ENCODE peak calls at places on chromosomes 4 and X, in five cellular contexts. V, F, Z, M and T are unnamed samples.

GRCh38 chr4:100742045-100742444 is 224.2 kb upstream of the EMCN start:
- DNase-seq in M (no peak), F (no peak), V (peak), Z (no peak), T (no peak)

GRCh38 chrX:137565921-137566745 is at the start of gene ZIC3:
- DNase-seq in F (no peak), Z (peak), V (no peak), M (peak), T (peak)

GRCh38 chr4:9762823-9763475 is 18.5 kb upstream of the DRD5 start:
- DNase-seq in Z (peak), M (peak), F (no peak), V (peak), T (peak)

GRCh38 chr4:68572653-68573052 is 3.5 kb downstream of the UGT2B17 start:
- DNase-seq in F (no peak), M (peak), V (no peak), Z (no peak), T (no peak)

GRCh38 chr4:26871611-26872010 is 11.0 kb downstream of the STIM2 start:
- DNase-seq in M (no peak), Z (no peak), F (no peak), V (no peak), T (no peak)

GRCh38 chrX:53287493-53288138 is 6.2 kb upstream of the IQSEC2 start:
- DNase-seq in M (peak), F (peak), Z (peak), V (no peak), T (peak)

GRCh38 chr4:89056953-89057398 is at the start of gene FAM13A:
- DNase-seq in M (peak), Z (peak), F (peak), V (peak), T (peak)

GRCh38 chr4:89152972-89153371 is 41.6 kb downstream of the TIGD2 start:
- DNase-seq in V (no peak), M (no peak), F (no peak), Z (no peak), T (no peak)

GRCh38 chr4:183517781-183518180 is 12.9 kb downstream of the ING2 start:
- DNase-seq in Z (no peak), F (no peak), M (no peak), V (no peak), T (no peak)

GRCh38 chr4:159101983-159102622 is 776 bp upstream of the RAPGEF2 start:
- DNase-seq in V (no peak), Z (peak), M (no peak), F (no peak), T (no peak)

GRCh38 chr4:48268956-48269860 is at the start of gene TEC:
- DNase-seq in M (peak), Z (no peak), V (peak), F (peak), T (peak)

GRCh38 chrX:121238093-121238492 is 190.7 kb downstream of the GLUD2 start:
- DNase-seq in M (no peak), Z (no peak), V (no peak), F (no peak), T (no peak)

GRCh38 chrX:42565739-42566138 is 212.2 kb downstream of the PPP1R2C start:
- DNase-seq in V (no peak), M (no peak), F (no peak), Z (no peak), T (no peak)

GRCh38 chrX:102720237-102721168 is at the start of gene GPRASP3:
- DNase-seq in V (peak), M (peak), F (peak), Z (peak), T (peak)

GRCh38 chr4:189533603-189534002 is 407.1 kb upstream of the FRG1 start:
- DNase-seq in F (no peak), Z (no peak), M (no peak), V (no peak), T (no peak)

GRCh38 chr4:151438154-151438553 is 29.2 kb downstream of the FHIP1A start:
- DNase-seq in Z (no peak), F (no peak), M (no peak), V (no peak), T (no peak)

GRCh38 chrX:104564921-104565703 is 887 bp upstream of the IL1RAPL2 start:
- DNase-seq in M (no peak), V (no peak), F (no peak), Z (no peak), T (no peak)

GRCh38 chr4:18859468-18859867 is 837.9 kb upstream of the LCORL start:
- DNase-seq in M (no peak), Z (no peak), V (no peak), F (no peak), T (no peak)

GRCh38 chrX:131394384-131394783 is 105.3 kb upstream of the IGSF1 start:
- DNase-seq in Z (no peak), F (no peak), M (no peak), V (no peak), T (no peak)

GRCh38 chr4:107654694-107655093 is 65.3 kb downstream of the PAPSS1 start:
- DNase-seq in Z (no peak), V (no peak), M (no peak), F (no peak), T (no peak)

GRCh38 chrX:24332868-24333267 is 19.0 kb upstream of the SUPT20HL2 start:
- DNase-seq in F (no peak), Z (no peak), V (no peak), M (no peak), T (no peak)

GRCh38 chr4:82256718-82257117 is 117.1 kb downstream of the HNRNPD start:
- DNase-seq in M (no peak), F (no peak), Z (no peak), V (no peak), T (no peak)
- H3K27ac ChIP-seq in M (no peak), F (no peak), Z (no peak), V (no peak), T (no peak)

GRCh38 chr4:61223385-61223784 is 23.3 kb downstream of the ADGRL3 start:
- DNase-seq in M (no peak), V (no peak), Z (no peak), F (no peak), T (no peak)

GRCh38 chr4:61214680-61215079 is 14.6 kb downstream of the ADGRL3 start:
- DNase-seq in Z (no peak), V (no peak), F (no peak), M (no peak), T (no peak)

GRCh38 chr4:61224573-61224972 is 24.4 kb downstream of the ADGRL3 start:
- DNase-seq in F (no peak), V (no peak), M (no peak), Z (no peak), T (no peak)

GRCh38 chr4:61220556-61220955 is 20.4 kb downstream of the ADGRL3 start:
- DNase-seq in M (no peak), V (no peak), F (no peak), Z (no peak), T (no peak)
- TF ChIP-seq EP300 in M (no peak), V (no peak), F (no peak), Z (no peak), T (no peak)

GRCh38 chr4:340011-340410 is 2.4 kb downstream of the ZNF141 start:
- DNase-seq in M (no peak), V (no peak), Z (no peak), F (no peak), T (no peak)
- TF ChIP-seq POLR2A in M (no peak), V (no peak), Z (no peak), F (no peak), T (no peak)

GRCh38 chrX:13048265-13048664 is 3.8 kb upstream of the FAM9C start:
- DNase-seq in M (no peak), F (no peak), V (no peak), Z (no peak), T (no peak)
- H3K27ac ChIP-seq in M (no peak), F (no peak), V (peak), Z (no peak), T (no peak)

DNA sequence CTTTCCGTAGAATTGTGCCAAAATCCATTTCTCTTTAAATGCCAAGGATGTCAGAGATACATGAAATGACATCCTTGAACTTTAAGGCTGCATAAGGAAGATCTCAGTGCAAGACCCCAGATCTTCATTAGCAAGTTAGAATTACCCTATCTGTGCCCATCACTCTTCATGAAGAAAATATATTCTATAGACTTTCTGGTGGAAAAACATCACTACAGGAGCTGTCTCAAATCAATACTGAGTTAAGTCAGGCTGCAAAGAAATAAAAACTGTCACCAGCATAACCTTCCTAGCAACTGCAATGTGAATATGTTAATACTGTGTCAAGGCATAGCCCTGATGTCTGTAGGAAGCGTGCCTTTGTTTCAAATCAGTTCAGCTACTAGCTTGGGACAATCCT is 173.4 kb downstream of the TBCK start:
- DNase-seq in F (no peak), Z (no peak), V (no peak), M (no peak), T (no peak)
- TF ChIP-seq EP300 in F (no peak), Z (no peak), V (no peak), M (no peak), T (no peak)